ENCODE peak calls at places on chromosomes 2 and 18, in ten cellular contexts. One of them, this sample, is unnamed.

GRCh38 chr2:200026838-200027237 is 71.5 kb downstream of the MAIP1 start:
- DNase-seq in AG08396: no peak
- DNase-seq in ELR: no peak
- DNase-seq in NCI-H1694: no peak
- DNase-seq in activated T-helper 9 cell treated with anti-CD3 and anti-CD28 coated beads, Interleukin-2, amount 50 U/mL, for 16 hours: no peak
- DNase-seq in LoVo: no peak
- DNase-seq in HS-5: no peak
- DNase-seq in CD8-positive, alpha-beta memory T cell: no peak
- DNase-seq in neural crest cell: no peak
- DNase-seq in fibroblast of the aortic adventitia: peak
- DNase-seq in this sample: no peak

GRCh38 chr2:230552181-230552580 is 136.2 kb downstream of the SP100 start:
- DNase-seq in AG08396: no peak
- DNase-seq in ELR: no peak
- DNase-seq in NCI-H1694: no peak
- DNase-seq in activated T-helper 9 cell treated with anti-CD3 and anti-CD28 coated beads, Interleukin-2, amount 50 U/mL, for 16 hours: no peak
- DNase-seq in LoVo: no peak
- DNase-seq in HS-5: no peak
- DNase-seq in CD8-positive, alpha-beta memory T cell: no peak
- DNase-seq in neural crest cell: no peak
- DNase-seq in fibroblast of the aortic adventitia: no peak
- DNase-seq in this sample: no peak

GRCh38 chr2:238942941-238943715 is 95.2 kb downstream of the TWIST2 start:
- DNase-seq in AG08396: no peak
- DNase-seq in ELR: no peak
- DNase-seq in NCI-H1694: no peak
- DNase-seq in activated T-helper 9 cell treated with anti-CD3 and anti-CD28 coated beads, Interleukin-2, amount 50 U/mL, for 16 hours: no peak
- DNase-seq in LoVo: no peak
- DNase-seq in HS-5: no peak
- DNase-seq in CD8-positive, alpha-beta memory T cell: no peak
- DNase-seq in neural crest cell: no peak
- DNase-seq in fibroblast of the aortic adventitia: peak
- DNase-seq in this sample: no peak

GRCh38 chr18:12327510-12328178 is 19.6 kb downstream of the TUBB6 start:
- DNase-seq in AG08396: peak
- DNase-seq in ELR: peak
- DNase-seq in NCI-H1694: no peak
- DNase-seq in activated T-helper 9 cell treated with anti-CD3 and anti-CD28 coated beads, Interleukin-2, amount 50 U/mL, for 16 hours: peak
- DNase-seq in LoVo: peak
- DNase-seq in HS-5: no peak
- DNase-seq in CD8-positive, alpha-beta memory T cell: peak
- DNase-seq in neural crest cell: peak
- DNase-seq in fibroblast of the aortic adventitia: peak
- DNase-seq in this sample: peak

GRCh38 chr2:235049719-235050118 is 97.9 kb downstream of the SH3BP4 start:
- DNase-seq in AG08396: no peak
- DNase-seq in ELR: no peak
- DNase-seq in NCI-H1694: no peak
- DNase-seq in activated T-helper 9 cell treated with anti-CD3 and anti-CD28 coated beads, Interleukin-2, amount 50 U/mL, for 16 hours: no peak
- DNase-seq in LoVo: no peak
- DNase-seq in HS-5: no peak
- DNase-seq in CD8-positive, alpha-beta memory T cell: no peak
- DNase-seq in neural crest cell: no peak
- DNase-seq in fibroblast of the aortic adventitia: no peak
- DNase-seq in this sample: no peak

GRCh38 chr2:230949966-230950832 is 25.2 kb upstream of the GPR55 start:
- DNase-seq in AG08396: no peak
- DNase-seq in ELR: no peak
- DNase-seq in NCI-H1694: no peak
- DNase-seq in activated T-helper 9 cell treated with anti-CD3 and anti-CD28 coated beads, Interleukin-2, amount 50 U/mL, for 16 hours: no peak
- DNase-seq in LoVo: no peak
- DNase-seq in HS-5: no peak
- DNase-seq in CD8-positive, alpha-beta memory T cell: no peak
- DNase-seq in neural crest cell: no peak
- DNase-seq in fibroblast of the aortic adventitia: no peak
- DNase-seq in this sample: no peak

GRCh38 chr2:42012137-42012536 is 35.7 kb upstream of the PKDCC start:
- DNase-seq in AG08396: no peak
- DNase-seq in ELR: no peak
- DNase-seq in NCI-H1694: no peak
- DNase-seq in activated T-helper 9 cell treated with anti-CD3 and anti-CD28 coated beads, Interleukin-2, amount 50 U/mL, for 16 hours: no peak
- DNase-seq in LoVo: no peak
- DNase-seq in HS-5: no peak
- DNase-seq in CD8-positive, alpha-beta memory T cell: no peak
- DNase-seq in neural crest cell: no peak
- DNase-seq in fibroblast of the aortic adventitia: no peak
- DNase-seq in this sample: no peak

GRCh38 chr2:156708051-156708450 is 271.9 kb downstream of the GPD2 start:
- DNase-seq in AG08396: no peak
- DNase-seq in ELR: no peak
- DNase-seq in NCI-H1694: no peak
- DNase-seq in activated T-helper 9 cell treated with anti-CD3 and anti-CD28 coated beads, Interleukin-2, amount 50 U/mL, for 16 hours: no peak
- DNase-seq in LoVo: peak
- DNase-seq in HS-5: no peak
- DNase-seq in CD8-positive, alpha-beta memory T cell: no peak
- DNase-seq in neural crest cell: no peak
- DNase-seq in fibroblast of the aortic adventitia: no peak
- DNase-seq in this sample: no peak

GRCh38 chr2:138274421-138275291 is 226.9 kb upstream of the SPOPL start:
- DNase-seq in AG08396: no peak
- DNase-seq in ELR: peak
- DNase-seq in NCI-H1694: no peak
- DNase-seq in activated T-helper 9 cell treated with anti-CD3 and anti-CD28 coated beads, Interleukin-2, amount 50 U/mL, for 16 hours: no peak
- DNase-seq in LoVo: peak
- DNase-seq in HS-5: no peak
- DNase-seq in CD8-positive, alpha-beta memory T cell: no peak
- DNase-seq in neural crest cell: no peak
- DNase-seq in fibroblast of the aortic adventitia: peak
- DNase-seq in this sample: no peak

GRCh38 chr2:207896525-207897295 is 127.0 kb upstream of the FZD5 start:
- DNase-seq in AG08396: no peak
- DNase-seq in ELR: peak
- DNase-seq in NCI-H1694: no peak
- DNase-seq in activated T-helper 9 cell treated with anti-CD3 and anti-CD28 coated beads, Interleukin-2, amount 50 U/mL, for 16 hours: no peak
- DNase-seq in LoVo: peak
- DNase-seq in HS-5: no peak
- DNase-seq in CD8-positive, alpha-beta memory T cell: no peak
- DNase-seq in neural crest cell: no peak
- DNase-seq in fibroblast of the aortic adventitia: no peak
- DNase-seq in this sample: peak

GRCh38 chr2:130836501-130837174 is at the start of gene ARHGEF4:
- DNase-seq in AG08396: peak
- DNase-seq in ELR: peak
- DNase-seq in NCI-H1694: no peak
- DNase-seq in activated T-helper 9 cell treated with anti-CD3 and anti-CD28 coated beads, Interleukin-2, amount 50 U/mL, for 16 hours: no peak
- DNase-seq in LoVo: peak
- DNase-seq in HS-5: no peak
- DNase-seq in CD8-positive, alpha-beta memory T cell: peak
- DNase-seq in neural crest cell: peak
- DNase-seq in fibroblast of the aortic adventitia: no peak
- DNase-seq in this sample: peak

GRCh38 chr18:22542400-22542835 is 124.7 kb upstream of the CTAGE1 start:
- DNase-seq in AG08396: peak
- DNase-seq in ELR: peak
- DNase-seq in NCI-H1694: no peak
- DNase-seq in activated T-helper 9 cell treated with anti-CD3 and anti-CD28 coated beads, Interleukin-2, amount 50 U/mL, for 16 hours: no peak
- DNase-seq in LoVo: no peak
- DNase-seq in HS-5: no peak
- DNase-seq in CD8-positive, alpha-beta memory T cell: no peak
- DNase-seq in neural crest cell: no peak
- DNase-seq in fibroblast of the aortic adventitia: peak
- DNase-seq in this sample: no peak

GRCh38 chr2:73885406-73885805 is 7.4 kb upstream of the ACTG2 start:
- DNase-seq in AG08396: no peak
- DNase-seq in ELR: no peak
- DNase-seq in NCI-H1694: no peak
- DNase-seq in activated T-helper 9 cell treated with anti-CD3 and anti-CD28 coated beads, Interleukin-2, amount 50 U/mL, for 16 hours: no peak
- DNase-seq in LoVo: no peak
- DNase-seq in HS-5: no peak
- DNase-seq in CD8-positive, alpha-beta memory T cell: no peak
- DNase-seq in neural crest cell: no peak
- DNase-seq in fibroblast of the aortic adventitia: no peak
- DNase-seq in this sample: no peak

GRCh38 chr2:212998629-212999359 is 152.6 kb downstream of the IKZF2 start:
- DNase-seq in AG08396: no peak
- DNase-seq in ELR: no peak
- DNase-seq in NCI-H1694: no peak
- DNase-seq in activated T-helper 9 cell treated with anti-CD3 and anti-CD28 coated beads, Interleukin-2, amount 50 U/mL, for 16 hours: no peak
- DNase-seq in LoVo: no peak
- DNase-seq in HS-5: peak
- DNase-seq in CD8-positive, alpha-beta memory T cell: no peak
- DNase-seq in neural crest cell: no peak
- DNase-seq in fibroblast of the aortic adventitia: peak
- DNase-seq in this sample: no peak

GRCh38 chr2:130845507-130846085 is 8.9 kb downstream of the ARHGEF4 start:
- DNase-seq in AG08396: no peak
- DNase-seq in ELR: peak
- DNase-seq in NCI-H1694: no peak
- DNase-seq in activated T-helper 9 cell treated with anti-CD3 and anti-CD28 coated beads, Interleukin-2, amount 50 U/mL, for 16 hours: no peak
- DNase-seq in LoVo: no peak
- DNase-seq in HS-5: no peak
- DNase-seq in CD8-positive, alpha-beta memory T cell: no peak
- DNase-seq in neural crest cell: no peak
- DNase-seq in fibroblast of the aortic adventitia: no peak
- DNase-seq in this sample: no peak

GRCh38 chr2:162333968-162334367 is 10.0 kb upstream of the GCA start:
- DNase-seq in AG08396: no peak
- DNase-seq in ELR: peak
- DNase-seq in NCI-H1694: peak
- DNase-seq in activated T-helper 9 cell treated with anti-CD3 and anti-CD28 coated beads, Interleukin-2, amount 50 U/mL, for 16 hours: no peak
- DNase-seq in LoVo: peak
- DNase-seq in HS-5: no peak
- DNase-seq in CD8-positive, alpha-beta memory T cell: no peak
- DNase-seq in neural crest cell: no peak
- DNase-seq in fibroblast of the aortic adventitia: no peak
- DNase-seq in this sample: peak

GRCh38 chr18:57768557-57769326 is 34.4 kb downstream of the ATP8B1 start:
- DNase-seq in AG08396: no peak
- DNase-seq in ELR: no peak
- DNase-seq in NCI-H1694: no peak
- DNase-seq in activated T-helper 9 cell treated with anti-CD3 and anti-CD28 coated beads, Interleukin-2, amount 50 U/mL, for 16 hours: no peak
- DNase-seq in LoVo: no peak
- DNase-seq in HS-5: no peak
- DNase-seq in CD8-positive, alpha-beta memory T cell: no peak
- DNase-seq in neural crest cell: no peak
- DNase-seq in fibroblast of the aortic adventitia: peak
- DNase-seq in this sample: no peak

GRCh38 chr2:201139836-201140599 is 24.1 kb downstream of the CFLAR start:
- DNase-seq in AG08396: no peak
- DNase-seq in ELR: no peak
- DNase-seq in NCI-H1694: no peak
- DNase-seq in activated T-helper 9 cell treated with anti-CD3 and anti-CD28 coated beads, Interleukin-2, amount 50 U/mL, for 16 hours: no peak
- DNase-seq in LoVo: no peak
- DNase-seq in HS-5: no peak
- DNase-seq in CD8-positive, alpha-beta memory T cell: no peak
- DNase-seq in neural crest cell: no peak
- DNase-seq in fibroblast of the aortic adventitia: no peak
- DNase-seq in this sample: no peak

GRCh38 chr2:236143811-236144210 is 24.4 kb downstream of the GBX2 start:
- DNase-seq in AG08396: no peak
- DNase-seq in ELR: no peak
- DNase-seq in NCI-H1694: no peak
- DNase-seq in activated T-helper 9 cell treated with anti-CD3 and anti-CD28 coated beads, Interleukin-2, amount 50 U/mL, for 16 hours: no peak
- DNase-seq in LoVo: no peak
- DNase-seq in HS-5: no peak
- DNase-seq in CD8-positive, alpha-beta memory T cell: no peak
- DNase-seq in neural crest cell: no peak
- DNase-seq in fibroblast of the aortic adventitia: no peak
- DNase-seq in this sample: no peak